ENCODE peak calls at places on chromosomes 1 and 21, in four cellular contexts. One of them, this sample, is unnamed.

GRCh38 chr1:39896909-39897685 is 4.6 kb downstream of the MYCL start:
- DNase-seq in GM12891: no peak
- DNase-seq in K562: no peak
- DNase-seq in GM12878: no peak
- DNase-seq in this sample: no peak

GRCh38 chr1:89809556-89809955 is 11.3 kb upstream of the LRRC8D start:
- DNase-seq in GM12891: no peak
- DNase-seq in K562: no peak
- DNase-seq in GM12878: no peak
- DNase-seq in this sample: no peak

GRCh38 chr1:230877139-230877923 is 9.0 kb upstream of the C1orf198 start:
- DNase-seq in GM12891: no peak
- DNase-seq in K562: no peak
- DNase-seq in GM12878: no peak
- DNase-seq in this sample: no peak

GRCh38 chr1:244863491-244864252 is 671 bp downstream of the HNRNPU start:
- DNase-seq in GM12891: peak
- DNase-seq in K562: peak
- DNase-seq in GM12878: no peak
- DNase-seq in this sample: no peak

GRCh38 chr1:158016651-158017335 is 23.3 kb downstream of the KIRREL1 start:
- DNase-seq in GM12891: no peak
- DNase-seq in K562: no peak
- DNase-seq in GM12878: no peak
- DNase-seq in this sample: no peak

GRCh38 chr1:116569776-116570357 is 959 bp downstream of the CD58 start:
- DNase-seq in GM12891: no peak
- DNase-seq in K562: peak
- DNase-seq in GM12878: no peak
- DNase-seq in this sample: no peak

GRCh38 chr21:36575306-36575705 is 95.4 kb upstream of the CLDN14 start:
- DNase-seq in GM12891: no peak
- DNase-seq in K562: no peak
- DNase-seq in GM12878: no peak
- DNase-seq in this sample: peak

GRCh38 chr21:33029512-33029921 is 3.8 kb downstream of the OLIG2 start:
- DNase-seq in GM12891: no peak
- DNase-seq in K562: no peak
- DNase-seq in GM12878: no peak
- DNase-seq in this sample: no peak

DNA sequence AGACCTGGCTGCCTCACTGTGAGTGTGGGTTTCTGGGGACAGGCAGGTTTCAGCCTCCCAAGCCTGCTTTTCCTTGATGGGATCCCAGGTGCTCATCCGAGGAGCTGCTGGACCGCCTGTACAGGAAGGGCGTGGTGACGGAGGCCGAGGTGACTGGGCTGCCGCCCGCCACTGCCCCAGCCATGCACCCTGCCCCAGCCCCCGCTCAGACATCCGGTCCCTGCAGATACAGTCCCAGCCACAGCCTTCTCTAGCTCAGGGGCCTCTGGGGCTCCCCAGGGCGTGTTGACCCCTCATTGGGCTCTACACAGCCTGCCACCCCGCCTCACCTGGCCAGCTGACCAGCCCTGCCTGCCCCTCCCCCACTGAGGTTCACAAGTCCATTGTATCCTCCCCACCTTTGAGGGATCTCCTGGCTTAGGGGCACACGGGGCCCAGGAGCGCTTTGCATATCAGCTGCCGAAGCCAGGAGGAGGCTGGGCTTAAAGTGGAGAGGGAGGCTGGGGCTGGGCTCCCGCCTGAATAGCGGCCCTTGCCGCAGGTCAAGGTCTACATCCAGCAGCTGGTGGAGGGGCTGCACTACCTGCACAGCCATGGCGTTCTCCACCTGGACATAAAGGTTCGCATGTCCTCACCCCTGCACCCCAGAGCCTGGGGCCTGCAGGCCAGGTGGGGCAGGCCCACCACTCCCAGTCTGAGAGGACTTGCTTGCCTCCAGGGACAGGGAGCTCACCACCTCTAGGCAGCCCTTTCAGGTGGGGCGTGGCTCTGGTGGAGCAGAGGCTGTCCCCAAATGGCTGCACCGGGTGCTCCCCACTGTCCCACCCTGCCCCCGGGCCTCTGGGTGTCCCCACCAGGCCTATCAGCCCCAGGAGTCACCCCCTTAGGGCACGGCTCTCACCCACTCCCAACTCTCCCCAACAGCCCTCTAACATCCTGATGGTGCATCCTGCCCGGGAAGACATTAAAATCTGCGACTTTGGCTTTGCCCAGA is 38.5 kb downstream of the TRIM11 start:
- DNase-seq in GM12891: no peak
- DNase-seq in K562: peak
- DNase-seq in GM12878: no peak
- DNase-seq in this sample: no peak
- TF ChIP-seq SPI1 in GM12891: no peak
- TF ChIP-seq SPI1 in K562: no peak
- TF ChIP-seq SPI1 in GM12878: no peak
- TF ChIP-seq SPI1 in this sample: no peak

GRCh38 chr1:234836786-234837185 is 226.8 kb upstream of the IRF2BP2 start:
- DNase-seq in GM12891: no peak
- DNase-seq in K562: no peak
- DNase-seq in GM12878: no peak
- DNase-seq in this sample: no peak
- TF ChIP-seq SPI1 in GM12891: no peak
- TF ChIP-seq SPI1 in K562: no peak
- TF ChIP-seq SPI1 in GM12878: no peak
- TF ChIP-seq SPI1 in this sample: no peak

GRCh38 chr1:30781906-30782305 is 24.3 kb upstream of the LAPTM5 start:
- DNase-seq in GM12891: no peak
- DNase-seq in K562: no peak
- DNase-seq in GM12878: no peak
- DNase-seq in this sample: no peak

GRCh38 chr1:30783244-30783915 is 25.8 kb upstream of the LAPTM5 start:
- DNase-seq in GM12891: no peak
- DNase-seq in K562: peak
- DNase-seq in GM12878: no peak
- DNase-seq in this sample: peak

GRCh38 chr1:30785181-30785580 is 27.6 kb upstream of the LAPTM5 start:
- DNase-seq in GM12891: no peak
- DNase-seq in K562: no peak
- DNase-seq in GM12878: no peak
- DNase-seq in this sample: no peak

GRCh38 chr1:30780409-30780808 is 22.8 kb upstream of the LAPTM5 start:
- DNase-seq in GM12891: no peak
- DNase-seq in K562: no peak
- DNase-seq in GM12878: no peak
- DNase-seq in this sample: no peak

GRCh38 chr1:30782361-30783243 is 25.0 kb upstream of the LAPTM5 start:
- DNase-seq in GM12891: peak
- DNase-seq in K562: peak
- DNase-seq in GM12878: no peak
- DNase-seq in this sample: peak
- TF ChIP-seq SPI1 in GM12891: no peak
- TF ChIP-seq SPI1 in K562: peak
- TF ChIP-seq SPI1 in GM12878: no peak
- TF ChIP-seq SPI1 in this sample: no peak

DNA sequence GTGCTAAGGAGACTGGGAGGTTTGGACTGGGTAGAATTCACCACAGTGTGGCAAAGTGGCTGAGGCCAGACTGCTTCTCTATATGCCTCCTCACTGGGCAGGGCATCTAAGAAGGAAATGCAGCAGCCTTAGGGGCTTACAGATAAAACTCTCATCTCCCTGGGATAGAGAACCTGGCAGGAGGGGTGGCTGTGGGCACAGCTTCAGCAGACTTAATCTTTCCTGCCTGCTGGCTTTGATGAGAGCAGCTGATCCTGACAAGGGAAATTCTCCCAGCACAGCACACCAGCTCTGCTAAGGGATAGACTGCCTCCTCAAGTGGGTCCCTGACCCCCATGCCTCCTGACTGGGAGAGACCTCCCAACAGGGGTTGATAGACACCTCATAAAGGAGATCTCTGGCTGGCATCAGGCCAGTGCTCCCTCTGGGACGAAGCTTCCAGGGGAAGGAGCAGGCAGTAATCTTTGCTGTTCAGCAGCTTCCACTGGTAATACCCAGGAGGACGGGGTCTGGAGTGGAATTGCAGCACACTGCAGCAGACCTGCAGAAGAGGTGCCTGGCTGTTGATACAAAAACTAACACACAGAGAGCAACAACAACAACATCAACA is 25.2 kb downstream of the KIFAP3 start:
- DNase-seq in GM12891: no peak
- DNase-seq in K562: no peak
- DNase-seq in GM12878: no peak
- DNase-seq in this sample: no peak
- TF ChIP-seq SPI1 in GM12891: no peak
- TF ChIP-seq SPI1 in K562: no peak
- TF ChIP-seq SPI1 in GM12878: no peak
- TF ChIP-seq SPI1 in this sample: no peak

GRCh38 chr1:237976345-237976744 is 85.6 kb upstream of the ZP4 start:
- DNase-seq in GM12891: no peak
- DNase-seq in K562: no peak
- DNase-seq in GM12878: peak
- DNase-seq in this sample: no peak

GRCh38 chr1:237975903-237976302 is 85.2 kb upstream of the ZP4 start:
- DNase-seq in GM12891: no peak
- DNase-seq in K562: no peak
- DNase-seq in GM12878: no peak
- DNase-seq in this sample: no peak

GRCh38 chr1:237983507-237983906 is 92.8 kb upstream of the ZP4 start:
- DNase-seq in GM12891: no peak
- DNase-seq in K562: no peak
- DNase-seq in GM12878: no peak
- DNase-seq in this sample: no peak

DNA sequence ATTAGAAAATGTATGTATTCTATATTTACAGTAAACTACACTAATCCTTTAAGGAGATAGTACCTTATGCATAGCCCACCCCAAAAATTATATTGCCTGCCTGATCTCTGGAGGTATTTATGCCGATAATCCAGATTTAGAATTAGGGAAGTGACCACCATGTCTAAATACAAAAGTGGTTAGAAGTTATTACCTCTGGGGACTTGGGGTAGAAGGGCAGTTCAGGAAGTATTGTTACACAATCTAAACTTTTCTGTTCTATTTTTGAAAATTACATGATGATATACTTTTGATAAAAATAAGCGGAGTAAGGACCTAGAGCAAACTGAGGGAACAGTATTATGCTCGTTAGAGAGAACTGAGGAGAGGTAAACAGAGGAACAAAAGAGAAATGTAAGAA is 90.5 kb upstream of the ZP4 start:
- DNase-seq in GM12891: no peak
- DNase-seq in K562: no peak
- DNase-seq in GM12878: no peak
- DNase-seq in this sample: no peak
- TF ChIP-seq SPI1 in GM12891: no peak
- TF ChIP-seq SPI1 in K562: no peak
- TF ChIP-seq SPI1 in GM12878: peak
- TF ChIP-seq SPI1 in this sample: no peak

This sample was measured in HL-60.